ENCODE peak calls at places on chromosomes 12 and 14, in nine cellular contexts. V is NCI-H1436; L is NCI-H460; I is posterior vena cava; G is NCI-H1694; O is neural progenitor cell; F is globus pallidus; U is stimulated activated naive B cell treated with anti-CD40 and anti-IgM and Interleukin-4, amounts not matched to agents 10 μg/mL and 1 μg/mL and 100 μg/mL, for 72 hours; J is lung. X is an unnamed sample.

GRCh38 chr12:10220398-10221077 is 7.9 kb downstream of the GABARAPL1 start:
- DNase-seq in I (no peak), F (peak), L (peak), J (peak), V (no peak), G (no peak), O (no peak), U (no peak), X (peak)

GRCh38 chr12:131608740-131609665 is 101.9 kb upstream of the SFSWAP start:
- DNase-seq in U (peak), F (peak), V (no peak), I (peak), L (peak), O (peak), G (no peak), J (peak), X (peak)

GRCh38 chr12:22787557-22787956 is 162.6 kb downstream of the ETNK1 start:
- DNase-seq in L (no peak), O (no peak), I (no peak), J (no peak), U (no peak), F (no peak), G (no peak), V (no peak), X (no peak)

GRCh38 chr14:39488600-39488999 is 56.4 kb upstream of the FBXO33 start:
- DNase-seq in F (peak), G (no peak), L (no peak), U (no peak), O (peak), V (no peak), J (no peak), I (no peak), X (peak)

GRCh38 chr12:115648463-115648862 is 629.0 kb downstream of the MED13L start:
- DNase-seq in F (no peak), J (no peak), O (no peak), U (no peak), V (no peak), L (no peak), G (no peak), I (no peak), X (no peak)

GRCh38 chr14:105491366-105492006 is 440 bp downstream of the TEDC1 start:
- DNase-seq in I (peak), U (peak), G (peak), L (peak), F (peak), O (peak), V (peak), J (peak), X (no peak)

GRCh38 chr14:52051861-52052260 is 17.0 kb downstream of the NID2 start:
- DNase-seq in F (no peak), V (no peak), J (no peak), L (no peak), G (no peak), U (no peak), O (no peak), I (no peak), X (no peak)

GRCh38 chr12:84772281-84772680 is 140.3 kb downstream of the SLC6A15 start:
- DNase-seq in I (no peak), V (no peak), G (no peak), O (no peak), U (no peak), L (no peak), F (no peak), J (no peak), X (no peak)

GRCh38 chr12:1212529-1212928 is 221.5 kb downstream of the ERC1 start:
- DNase-seq in O (peak), V (no peak), I (no peak), L (no peak), U (no peak), J (no peak), F (no peak), G (no peak), X (no peak)

GRCh38 chr12:57190037-57190436 is 26.6 kb upstream of the NXPH4 start:
- DNase-seq in I (no peak), L (no peak), V (no peak), J (peak), G (peak), F (no peak), O (no peak), U (no peak), X (peak)

GRCh38 chr12:116136340-116136739 is 141.2 kb downstream of the MED13L start:
- DNase-seq in U (no peak), G (no peak), V (no peak), J (no peak), F (no peak), O (no peak), I (no peak), L (no peak), X (no peak)

GRCh38 chr12:114274131-114274530 is 131.8 kb downstream of the TBX5 start:
- DNase-seq in F (no peak), G (peak), V (no peak), O (no peak), U (no peak), I (no peak), L (no peak), J (no peak), X (peak)

GRCh38 chr12:109875572-109876131 is 4.7 kb downstream of the GLTP start:
- DNase-seq in U (no peak), F (no peak), V (no peak), O (no peak), J (no peak), L (no peak), I (no peak), G (no peak), X (no peak)

GRCh38 chr12:12282761-12283160 is 15.9 kb upstream of the LRP6 start:
- DNase-seq in I (no peak), G (no peak), O (no peak), V (no peak), J (no peak), U (no peak), F (no peak), L (no peak), X (no peak)

GRCh38 chr14:68598621-68599447 is 194.0 kb downstream of the ZFP36L1 start:
- DNase-seq in L (peak), V (no peak), G (no peak), J (peak), U (no peak), F (peak), O (no peak), I (peak), X (no peak)

GRCh38 chr12:116233669-116234068 is 43.8 kb downstream of the MED13L start:
- DNase-seq in J (no peak), I (no peak), G (no peak), L (no peak), O (no peak), F (no peak), V (no peak), U (no peak), X (no peak)

GRCh38 chr12:53378705-53379388 is 1.1 kb upstream of the SP1 start:
- DNase-seq in G (no peak), U (no peak), L (no peak), I (no peak), F (no peak), J (no peak), V (no peak), O (no peak), X (no peak)

GRCh38 chr12:15924956-15925355 is 13.8 kb downstream of the DERA start:
- DNase-seq in V (no peak), I (no peak), L (no peak), O (peak), J (no peak), U (no peak), F (no peak), G (no peak), X (no peak)

GRCh38 chr14:92386637-92387036 is 63.7 kb downstream of the SLC24A4 start:
- DNase-seq in J (peak), V (no peak), I (no peak), L (peak), O (no peak), F (no peak), U (no peak), G (no peak), X (no peak)

GRCh38 chr12:13283867-13284266 is 87.3 kb downstream of the EMP1 start:
- DNase-seq in I (no peak), U (no peak), J (no peak), F (no peak), L (no peak), O (no peak), V (no peak), G (no peak), X (no peak)

GRCh38 chr12:57243521-57244305 is 7.3 kb downstream of the STAC3 start:
- DNase-seq in O (peak), V (peak), J (peak), U (peak), G (peak), L (peak), I (peak), F (no peak), X (peak)

GRCh38 chr12:28292699-28293098 is 102.4 kb downstream of the CCDC91 start:
- DNase-seq in O (no peak), V (no peak), F (no peak), I (no peak), J (no peak), U (no peak), G (no peak), L (no peak), X (no peak)